ENCODE peak calls at places on chromosome 1, in nine cellular contexts. E is HCT116; L is adrenal gland; N is fibroblast of lung; R is brain microvascular endothelial cell; G is GM23248; X is CD4-positive, CD25-positive, alpha-beta regulatory T cell; U is psoas muscle; W is GM23338. Q is an unnamed sample.

GRCh38 chr1:182962554-182963115 is 9.7 kb upstream of the SHCBP1L start:
- DNase-seq in R (peak; percentile 83), U (peak; percentile 77), X (peak; percentile 43), W (peak; percentile 94), L (peak; percentile 62), G (peak; percentile 97), E (peak; percentile 79), N (peak; percentile 89), Q (peak; percentile 63)

GRCh38 chr1:207798847-207799246 is 47.0 kb downstream of the CD46 start:
- DNase-seq in U (no peak), L (no peak), W (no peak), X (no peak), G (no peak), N (peak; percentile 45), E (no peak), R (peak; percentile 58), Q (no peak)

GRCh38 chr1:25958475-25958874 is 39.4 kb downstream of the PAFAH2 start:
- DNase-seq in N (peak; percentile 90), W (no peak), U (no peak), E (no peak), R (peak; percentile 91), L (no peak), G (peak; percentile 93), X (no peak), Q (peak; percentile 37)

GRCh38 chr1:44050261-44050660 is 19.0 kb upstream of the SLC6A9 start:
- DNase-seq in W (no peak), N (no peak), X (no peak), L (no peak), R (no peak), E (no peak), U (no peak), G (no peak), Q (no peak)

GRCh38 chr1:243882276-243882675 is 32.2 kb upstream of the AKT3 start:
- DNase-seq in G (peak; percentile 60), L (no peak), N (peak; percentile 74), R (peak; percentile 47), U (no peak), W (no peak), E (no peak), X (no peak), Q (no peak)

GRCh38 chr1:61220531-61220930 is 138.2 kb downstream of the NFIA start:
- DNase-seq in R (no peak), W (no peak), U (no peak), G (no peak), X (no peak), L (no peak), E (no peak), N (peak; percentile 58), Q (no peak)

GRCh38 chr1:156582388-156583022 is 3.0 kb downstream of the TTC24 start:
- DNase-seq in L (no peak), N (no peak), E (no peak), R (no peak), U (no peak), W (no peak), X (peak; percentile 37), G (no peak), Q (no peak)

GRCh38 chr1:168084396-168085231 is 52.1 kb downstream of the GPR161 start:
- DNase-seq in R (no peak), E (peak; percentile 18), N (peak; percentile 12), G (peak; percentile 61), L (peak; percentile 42), W (peak; percentile 88), U (peak; percentile 49), X (peak; percentile 60), Q (no peak)

GRCh38 chr1:228935855-228936727 is 200.8 kb downstream of the RHOU start:
- DNase-seq in X (no peak), E (no peak), N (no peak), G (no peak), R (no peak), W (no peak), U (no peak), L (no peak), Q (no peak)

GRCh38 chr1:108560143-108560429 is 186 bp downstream of the EEIG2 start:
- DNase-seq in G (peak; percentile 71), X (no peak), N (no peak), R (no peak), W (no peak), U (no peak), E (no peak), L (no peak), Q (no peak)

GRCh38 chr1:4614371-4615137 is 39.9 kb upstream of the AJAP1 start:
- DNase-seq in E (no peak), G (no peak), N (no peak), L (no peak), U (no peak), X (no peak), W (no peak), R (no peak), Q (no peak)

GRCh38 chr1:119729044-119729443 is 17.3 kb downstream of the PHGDH start:
- DNase-seq in N (no peak), L (no peak), E (no peak), R (no peak), X (no peak), W (no peak), G (no peak), U (no peak), Q (no peak)

GRCh38 chr1:43453442-43454269 is at the start of gene HYI:
- DNase-seq in N (peak; percentile 89), U (peak; percentile 84), W (peak; percentile 95), E (peak; percentile 56), X (peak; percentile 81), G (peak; percentile 93), R (peak; percentile 80), L (peak; percentile 85), Q (peak; percentile 44)

DNA sequence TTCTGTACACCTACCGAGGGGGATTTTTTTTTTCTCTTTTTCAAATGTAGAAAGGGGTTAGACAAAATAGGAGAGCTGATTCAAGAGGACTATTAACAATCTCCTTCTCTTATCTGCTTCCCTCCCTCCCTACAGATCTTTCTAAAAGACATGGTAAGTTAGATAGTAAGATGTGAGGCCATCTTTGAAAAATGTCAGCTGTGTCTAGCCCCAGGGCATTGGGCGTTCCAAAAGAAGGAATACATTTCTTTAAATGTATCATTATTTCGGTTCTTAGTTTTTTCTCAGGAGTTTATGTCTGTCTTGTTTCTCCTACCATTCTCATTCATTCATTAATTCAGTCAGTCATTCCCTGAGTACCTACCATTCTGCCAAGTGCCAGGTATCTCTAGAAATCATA is 27.2 kb downstream of the BCL9 start:
- DNase-seq in L (no peak), X (no peak), U (no peak), R (no peak), W (peak; percentile 35), N (no peak), G (no peak), E (no peak), Q (no peak)
- H3K4me3 ChIP-seq in L (no peak overlapping the region), X (no peak overlapping the region), U (no peak overlapping the region), R (no peak overlapping the region), W (peak overlapping the region; percentile 34), N (no peak overlapping the region), G (no peak overlapping the region), E (no peak overlapping the region), Q (no peak overlapping the region)

GRCh38 chr1:76635784-76636183 is 231.5 kb upstream of the ST6GALNAC5 start:
- DNase-seq in N (no peak), W (no peak), E (no peak), U (no peak), X (no peak), R (no peak), L (no peak), G (peak; percentile 44), Q (no peak)

GRCh38 chr1:76639181-76639580 is 228.1 kb upstream of the ST6GALNAC5 start:
- DNase-seq in N (no peak), X (no peak), R (no peak), E (no peak), L (no peak), W (no peak), U (no peak), G (no peak), Q (no peak)

GRCh38 chr1:76640092-76640491 is 227.2 kb upstream of the ST6GALNAC5 start:
- DNase-seq in X (no peak), G (peak; percentile 80), R (no peak), N (peak; percentile 17), E (peak; percentile 29), L (no peak), U (no peak), W (no peak), Q (no peak)

GRCh38 chr1:76640723-76641122 is 226.6 kb upstream of the ST6GALNAC5 start:
- DNase-seq in U (no peak), R (no peak), N (no peak), L (no peak), G (no peak), W (no peak), X (no peak), E (no peak), Q (no peak)
- H3K36me3 ChIP-seq in U (no peaks in the 10 kb centered on the region), R (no peaks in the 10 kb centered on the region), N (no peaks in the 10 kb centered on the region), L (no peaks in the 10 kb centered on the region), G (no peaks in the 10 kb centered on the region), W (no peaks in the 10 kb centered on the region), X (no peaks in the 10 kb centered on the region), E (no peaks in the 10 kb centered on the region), Q (no peaks in the 10 kb centered on the region)

GRCh38 chr1:117059678-117060440 is at the start of gene TTF2:
- DNase-seq in N (peak; percentile 99), E (peak; percentile 99), W (peak; percentile 100), G (peak; percentile 99), U (peak; percentile 89), R (peak; percentile 99), L (peak; percentile 93), X (peak; percentile 100), Q (peak; percentile 98)

GRCh38 chr1:117058810-117059209 is 1.3 kb upstream of the TTF2 start:
- DNase-seq in X (no peak), G (no peak), N (no peak), L (no peak), R (no peak), W (no peak), U (no peak), E (no peak), Q (no peak)

GRCh38 chr1:117059334-117059677 is 820 bp upstream of the TTF2 start:
- DNase-seq in X (peak; percentile 82), W (no peak), N (no peak), R (no peak), L (peak; percentile 44), U (peak; percentile 33), G (no peak), E (peak; percentile 31), Q (no peak)

GRCh38 chr1:117060441-117061317 is 553 bp downstream of the TTF2 start:
- DNase-seq in E (peak; percentile 21), L (peak; percentile 46), N (peak; percentile 60), G (peak; percentile 62), R (peak; percentile 48), X (peak; percentile 49), U (no peak), W (peak; percentile 51), Q (no peak)

GRCh38 chr1:117061986-117062415 is 1.9 kb downstream of the TTF2 start:
- DNase-seq in W (no peak), U (no peak), G (peak; percentile 76), R (peak; percentile 83), N (peak; percentile 89), E (no peak), X (peak; percentile 35), L (no peak), Q (peak; percentile 25)
- H3K4me3 ChIP-seq in W (no peak overlapping the region), U (no peak overlapping the region), G (no peak overlapping the region), R (no peak overlapping the region), N (no peak overlapping the region), E (no peak overlapping the region), X (peak overlapping the region; percentile 86), L (no peak overlapping the region), Q (no peak overlapping the region)

DNA sequence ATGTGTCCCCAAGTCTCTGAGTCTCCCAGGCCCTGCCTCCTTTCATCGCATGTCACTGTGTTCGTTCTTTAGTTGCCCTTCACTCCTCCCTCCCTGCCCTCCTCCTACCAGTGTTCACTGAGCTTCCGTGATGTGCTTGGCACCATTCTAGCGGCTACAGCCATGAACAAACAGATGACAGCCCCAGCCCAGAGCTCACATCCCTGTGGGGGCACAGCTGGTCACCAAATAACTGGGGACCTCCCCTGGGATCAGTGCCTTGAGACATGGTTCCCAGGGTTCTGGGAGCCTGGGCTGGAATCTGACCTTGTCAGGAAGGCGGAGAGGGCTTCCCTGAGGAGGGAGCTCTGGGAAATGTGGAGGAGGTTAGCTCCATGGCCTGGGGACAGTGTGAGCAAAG is 320.7 kb downstream of the PTPRU start:
- DNase-seq in N (no peak), U (no peak), W (no peak), E (no peak), X (no peak), G (no peak), L (no peak), R (no peak), Q (no peak)
- H3K36me3 ChIP-seq in N (no peaks in the 10 kb centered on the region), U (no peaks in the 10 kb centered on the region), W (no peaks in the 10 kb centered on the region), E (no peaks in the 10 kb centered on the region), X (no peaks in the 10 kb centered on the region), G (no peaks in the 10 kb centered on the region), L (no peaks in the 10 kb centered on the region), R (no peaks in the 10 kb centered on the region), Q (no peaks in the 10 kb centered on the region)